ENCODE peak calls at places on chromosomes 12 and 14, in eight cellular contexts. E is HS-5, O is osteocyte, P is HCEC 1CT, Z is kidney glomerular epithelial cell, B is AG09309, F is fibroblast of the aortic adventitia, Y is HTR-8/SVneo. X is an unnamed sample.

GRCh38 chr14:100348253-100348729 is 25.2 kb downstream of the SLC25A47 start:
- DNase-seq in E (no peak), O (no peak), P (no peak), Z (no peak), B (no peak), F (no peak), Y (no peak), X (no peak)

GRCh38 chr12:15035185-15035584 is 62.3 kb downstream of the PDE6H start:
- DNase-seq in E (no peak), O (no peak), P (no peak), Z (no peak), B (no peak), F (no peak), Y (no peak), X (no peak)

GRCh38 chr12:131012279-131013069 is 58.8 kb downstream of the ADGRD1 start:
- DNase-seq in E (no peak), O (no peak), P (no peak), Z (no peak), B (no peak), F (no peak), Y (no peak), X (no peak)

GRCh38 chr12:685388-685787 is 22.1 kb upstream of the NINJ2 start:
- DNase-seq in E (no peak), O (no peak), P (no peak), Z (peak; percentile 82), B (no peak), F (no peak), Y (no peak), X (peak; percentile 71)

GRCh38 chr14:46717211-46717610 is 65.6 kb upstream of the RPL10L start:
- DNase-seq in E (peak; percentile 3), O (no peak), P (no peak), Z (no peak), B (no peak), F (no peak), Y (no peak), X (no peak)

GRCh38 chr12:1885605-1886245 is 32.7 kb downstream of the CACNA2D4 start:
- DNase-seq in E (no peak), O (peak; percentile 40), P (no peak), Z (no peak), B (no peak), F (no peak), Y (no peak), X (no peak)

GRCh38 chr12:14852880-14853279 is 9.6 kb upstream of the ART4 start:
- DNase-seq in E (no peak), O (no peak), P (no peak), Z (no peak), B (no peak), F (no peak), Y (no peak), X (no peak)

GRCh38 chr14:76940057-76940456 is 88.5 kb downstream of the IRF2BPL start:
- DNase-seq in E (no peak), O (no peak), P (no peak), Z (no peak), B (no peak), F (no peak), Y (no peak), X (no peak)

GRCh38 chr12:3004655-3005565 is 45.7 kb downstream of the TEAD4 start:
- DNase-seq in E (no peak), O (no peak), P (no peak), Z (no peak), B (no peak), F (no peak), Y (no peak), X (no peak)

GRCh38 chr14:100594625-100594951 is 7.4 kb upstream of the BEGAIN start:
- DNase-seq in E (no peak), O (no peak), P (no peak), Z (no peak), B (no peak), F (no peak), Y (no peak), X (no peak)